ENCODE peak calls at places on chromosomes 11 and 22, in eight cellular contexts. F is AG09309, K is WERI-Rb-1, P is heart right ventricle, O is left ventricle myocardium inferior, E is PC-9, X is brain microvascular endothelial cell, M is mammary epithelial cell. U is an unnamed sample.

GRCh38 chr11:64141081-64141783 is 24.7 kb downstream of the MACROD1 start:
- DNase-seq in P (no peak), O (no peak), X (no peak), E (no peak), K (no peak), F (no peak), M (no peak), U (no peak)

GRCh38 chr22:20656902-20657836 is 116.7 kb upstream of the SERPIND1 start:
- DNase-seq in E (no peak), O (no peak), M (no peak), X (no peak), F (no peak), K (no peak), P (no peak), U (no peak)

GRCh38 chr22:31179345-31179744 is 19.4 kb downstream of the RNF185 start:
- DNase-seq in P (no peak), F (no peak), K (no peak), O (no peak), E (peak; percentile 93), X (no peak), M (peak; percentile 67), U (no peak)

GRCh38 chr22:41598081-41598480 is 8.4 kb upstream of the PMM1 start:
- DNase-seq in P (no peak), E (no peak), F (no peak), K (no peak), X (peak; percentile 86), O (no peak), M (peak; percentile 88), U (no peak)

GRCh38 chr22:45268167-45268957 is 16.4 kb upstream of the UPK3A start:
- DNase-seq in X (no peak), P (no peak), K (peak; percentile 81), F (no peak), M (no peak), O (no peak), E (no peak), U (no peak)

GRCh38 chr11:73173755-73174494 is 31.8 kb upstream of the FCHSD2 start:
- DNase-seq in K (no peak), P (peak; percentile 73), M (no peak), F (no peak), O (peak; percentile 81), X (no peak), E (no peak), U (no peak)

GRCh38 chr11:27282141-27282590 is 80.8 kb downstream of the CCDC34 start:
- DNase-seq in E (no peak), P (peak; percentile 38), M (no peak), F (peak; percentile 78), X (peak; percentile 93), K (no peak), O (peak; percentile 59), U (peak; percentile 99)

GRCh38 chr11:102831128-102831708 is 12.2 kb downstream of the MMP3 start:
- DNase-seq in P (no peak), X (peak; percentile 51), F (no peak), O (no peak), K (no peak), M (no peak), E (no peak), U (no peak)

GRCh38 chr22:19772673-19773469 is 12.3 kb downstream of the TBX1 start:
- DNase-seq in F (no peak), M (no peak), O (no peak), P (no peak), X (no peak), K (no peak), E (no peak), U (no peak)

GRCh38 chr11:100739636-100740035 is 52.5 kb downstream of the ARHGAP42 start:
- DNase-seq in O (no peak), F (peak; percentile 61), P (peak; percentile 54), M (no peak), K (no peak), E (peak; percentile 91), X (peak; percentile 96), U (peak; percentile 56)

GRCh38 chr11:23556163-23556750 is 696.0 kb upstream of the CCDC179 start:
- DNase-seq in P (no peak), F (no peak), X (no peak), E (no peak), M (no peak), O (no peak), K (no peak), U (no peak)

GRCh38 chr11:65213322-65214211 is 31.8 kb downstream of the CAPN1 start:
- DNase-seq in F (no peak), M (no peak), K (no peak), P (no peak), O (no peak), E (peak; percentile 92), X (no peak), U (no peak)

GRCh38 chr11:64518928-64519327 is 72.1 kb upstream of the SLC22A12 start:
- DNase-seq in O (no peak), M (no peak), X (no peak), F (no peak), E (no peak), K (no peak), P (no peak), U (no peak)

GRCh38 chr11:93054881-93055280 is 85.4 kb downstream of the MTNR1B start:
- DNase-seq in X (peak; percentile 97), P (no peak), E (peak; percentile 92), M (peak; percentile 97), K (no peak), F (peak; percentile 86), O (no peak), U (peak; percentile 77)

GRCh38 chr22:40070701-40071100 is 75.9 kb downstream of the FAM83F start:
- DNase-seq in M (no peak), P (no peak), F (peak; percentile 24), O (no peak), K (no peak), E (no peak), X (no peak), U (peak; percentile 19)

GRCh38 chr11:124446926-124447325 is 1.4 kb upstream of the OR8B8 start:
- DNase-seq in P (no peak), K (no peak), O (no peak), F (no peak), M (peak; percentile 1), X (no peak), E (no peak), U (no peak)

GRCh38 chr22:24107668-24108067 is 73.6 kb upstream of the SUSD2 start:
- DNase-seq in M (peak; percentile 53), K (no peak), F (peak; percentile 59), P (peak; percentile 87), O (peak; percentile 89), X (peak; percentile 61), E (no peak), U (peak; percentile 24)

GRCh38 chr11:63667993-63668392 is 3.2 kb downstream of the ATL3 start:
- DNase-seq in O (no peak), K (no peak), X (peak; percentile 63), M (peak; percentile 94), E (peak; percentile 97), P (no peak), F (peak; percentile 87), U (peak; percentile 89)

GRCh38 chr11:68927280-68928107 is 23.8 kb downstream of the IGHMBP2 start:
- DNase-seq in K (no peak), O (no peak), X (no peak), P (no peak), F (no peak), M (no peak), E (no peak), U (no peak)

GRCh38 chr11:117723625-117724024 is 73.4 kb downstream of the DSCAML1 start:
- DNase-seq in P (no peak), E (no peak), F (no peak), M (no peak), K (no peak), O (no peak), X (no peak), U (no peak)
- H3K4me3 ChIP-seq in P (no peak overlapping the region), E (no peak overlapping the region), F (no peak overlapping the region), M (no peak overlapping the region), K (no peak overlapping the region), O (no peak overlapping the region), X (no peak overlapping the region), U (no peak overlapping the region)

GRCh38 chr22:46626911-46627805 is 7.0 kb downstream of the GRAMD4 start:
- DNase-seq in P (no peak), F (no peak), E (no peak), X (no peak), K (no peak), M (peak; percentile 81), O (no peak), U (no peak)

GRCh38 chr22:46626356-46626755 is 6.2 kb downstream of the GRAMD4 start:
- DNase-seq in O (no peak), E (no peak), F (no peak), K (no peak), X (no peak), P (no peak), M (no peak), U (no peak)

GRCh38 chr22:46627806-46628482 is 7.8 kb downstream of the GRAMD4 start:
- DNase-seq in P (no peak), M (no peak), O (no peak), F (no peak), K (no peak), E (no peak), X (no peak), U (no peak)

GRCh38 chr22:46625113-46625842 is 5.1 kb downstream of the GRAMD4 start:
- DNase-seq in F (no peak), E (no peak), X (no peak), O (no peak), K (no peak), P (no peak), M (no peak), U (no peak)

DNA sequence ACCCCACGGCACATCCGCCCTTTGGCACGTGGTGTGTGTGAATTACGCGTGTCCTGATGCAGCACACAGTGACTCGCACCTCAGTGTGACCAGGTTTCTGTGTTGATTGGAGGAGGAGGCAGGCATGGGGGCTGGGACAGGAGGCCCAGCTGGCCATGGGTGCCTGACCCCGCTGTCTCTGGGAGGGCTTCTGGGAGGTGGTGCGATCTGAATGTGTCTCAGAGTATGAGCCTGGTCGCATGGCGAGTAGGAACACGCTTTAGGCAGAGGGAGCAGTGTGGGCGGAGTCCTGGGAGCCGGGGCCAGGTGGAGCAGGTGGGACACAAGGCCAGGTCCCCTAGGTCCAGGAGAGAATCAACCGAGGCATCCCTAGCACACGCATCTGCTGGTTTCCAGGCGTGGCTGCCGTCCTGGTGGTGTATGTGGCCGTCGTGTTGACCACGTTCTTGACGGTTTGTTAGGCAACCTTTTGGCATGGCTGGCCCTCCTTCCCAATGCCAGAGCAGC is 5.7 kb downstream of the GRAMD4 start:
- DNase-seq in O (no peak), M (no peak), X (no peak), E (no peak), K (no peak), F (no peak), P (no peak), U (no peak)
- TF ChIP-seq CTCF in O (no peak), M (no peak), X (no peak), E (no peak), K (no peak), F (no peak), P (no peak), U (no peak)

DNA sequence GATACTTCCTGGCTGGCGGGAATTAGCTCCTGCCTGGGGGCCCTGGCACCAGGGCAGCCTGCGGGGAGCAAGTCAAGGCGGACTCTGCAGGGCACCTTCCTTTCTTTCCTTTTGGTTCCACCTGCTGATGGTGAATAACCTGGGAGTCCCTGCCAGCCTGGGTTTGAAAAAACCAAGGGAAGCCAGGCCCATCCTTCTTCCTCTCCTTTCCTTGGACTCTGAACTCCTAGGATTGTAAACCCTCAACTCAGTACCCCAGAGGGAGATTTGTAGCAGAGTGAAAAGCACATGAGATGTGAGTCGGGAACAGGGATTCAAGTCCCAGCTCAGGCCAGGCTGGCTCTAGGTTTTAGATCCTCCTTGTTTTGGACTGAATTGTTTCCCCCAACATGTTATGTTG is 216.8 kb downstream of the CEP164 start:
- DNase-seq in K (no peak), X (no peak), P (no peak), F (no peak), M (no peak), E (no peak), O (no peak), U (no peak)
- H3K4me3 ChIP-seq in K (no peak overlapping the region), X (no peak overlapping the region), P (no peak overlapping the region), F (no peak overlapping the region), M (no peak overlapping the region), E (no peak overlapping the region), O (no peak overlapping the region), U (no peak overlapping the region)

GRCh38 chr11:66868726-66869291 is 11.9 kb downstream of the LRFN4 start:
- DNase-seq in P (no peak), E (peak; percentile 74), K (peak; percentile 94), F (no peak), X (no peak), O (no peak), M (peak; percentile 43), U (no peak)
- TF ChIP-seq CTCF in P (no peak), E (peak; percentile 72), K (peak; percentile 80), F (no peak), X (peak; percentile 43), O (peak; percentile 32), M (peak; percentile 49), U (no peak)

U was measured in BJ.